ENCODE peak calls at places on chromosome 4, in six cellular contexts. Y is WTC11; S is activated naive CD8-positive, alpha-beta T cell treated with anti-CD3 and anti-CD28 coated beads for 36 hours; V is SW480; C is esophagus squamous epithelium; K is pons. F is an unnamed sample.

GRCh38 chr4:142404191-142404611 is 441.9 kb downstream of the INPP4B start:
- DNase-seq in Y (no peak), S (peak), V (peak), C (no peak), K (peak), F (no peak)

GRCh38 chr4:57065730-57066482 is 44.3 kb downstream of the IGFBP7 start:
- DNase-seq in Y (no peak), S (no peak), V (no peak), C (no peak), K (no peak), F (no peak)

GRCh38 chr4:105135746-105136145 is 10.9 kb upstream of the TET2 start:
- DNase-seq in Y (no peak), S (no peak), V (no peak), C (no peak), K (no peak), F (no peak)

GRCh38 chr4:43126595-43126994 is 234.1 kb downstream of the GRXCR1 start:
- DNase-seq in Y (no peak), S (no peak), V (no peak), C (no peak), K (no peak), F (no peak)

GRCh38 chr4:10099521-10100325 is 16.9 kb downstream of the WDR1 start:
- DNase-seq in Y (no peak), S (peak), V (no peak), C (no peak), K (no peak), F (no peak)

GRCh38 chr4:8321220-8321619 is 51.7 kb downstream of the HTRA3 start:
- DNase-seq in Y (no peak), S (no peak), V (no peak), C (no peak), K (no peak), F (no peak)

GRCh38 chr4:54513231-54513630 is 144.5 kb upstream of the KIT start:
- DNase-seq in Y (no peak), S (no peak), V (no peak), C (no peak), K (no peak), F (no peak)

GRCh38 chr4:150072906-150073714 is 5.1 kb upstream of the DCLK2 start:
- DNase-seq in Y (no peak), S (no peak), V (no peak), C (no peak), K (no peak), F (no peak)